ENCODE peak calls at places on chromosomes 2 and 18, in ten cellular contexts. F, Y, W, Q, Z, H, S, V, O and G are unnamed samples.

GRCh38 chr2:237978058-237978712 is 11.4 kb downstream of the UBE2F start:
- DNase-seq in F (no peak), Y (no peak), W (no peak), Q (no peak), Z (no peak), H (peak), S (peak), V (no peak), O (peak), G (peak)

GRCh38 chr2:239143858-239144712 is 256.7 kb downstream of the HDAC4 start:
- DNase-seq in F (peak), Y (no peak), W (peak), Q (no peak), Z (peak), H (no peak), S (peak), V (peak), O (no peak), G (no peak)

GRCh38 chr2:190477563-190478454 is 56.7 kb downstream of the NEMP2 start:
- DNase-seq in F (no peak), Y (no peak), W (no peak), Q (no peak), Z (no peak), H (no peak), S (peak), V (no peak), O (no peak), G (no peak)

GRCh38 chr2:117775820-117776219 is 38.7 kb upstream of the DDX18 start:
- DNase-seq in F (peak), Y (no peak), W (no peak), Q (no peak), Z (no peak), H (no peak), S (no peak), V (no peak), O (no peak), G (no peak)

GRCh38 chr2:70851704-70852103 is 16.1 kb upstream of the CD207 start:
- DNase-seq in F (peak), Y (no peak), W (peak), Q (peak), Z (no peak), H (no peak), S (no peak), V (peak), O (no peak), G (no peak)

GRCh38 chr18:27750014-27750413 is 426.9 kb downstream of the CDH2 start:
- DNase-seq in F (peak), Y (no peak), W (peak), Q (no peak), Z (no peak), H (no peak), S (peak), V (no peak), O (peak), G (peak)

GRCh38 chr18:908631-909621 is 4.3 kb downstream of the ADCYAP1 start:
- DNase-seq in F (no peak), Y (no peak), W (peak), Q (no peak), Z (no peak), H (no peak), S (peak), V (no peak), O (no peak), G (no peak)

GRCh38 chr2:168427451-168427850 is 28.6 kb upstream of the CERS6 start:
- DNase-seq in F (no peak), Y (no peak), W (peak), Q (no peak), Z (peak), H (no peak), S (peak), V (no peak), O (no peak), G (no peak)

GRCh38 chr18:48203961-48204666 is 205.1 kb downstream of the ZBTB7C start:
- DNase-seq in F (peak), Y (no peak), W (no peak), Q (no peak), Z (no peak), H (no peak), S (no peak), V (no peak), O (no peak), G (no peak)

GRCh38 chr2:160221391-160222276 is 21.6 kb upstream of the ITGB6 start:
- DNase-seq in F (peak), Y (peak), W (peak), Q (no peak), Z (no peak), H (peak), S (peak), V (no peak), O (peak), G (peak)

GRCh38 chr2:204115288-204115687 is 178.7 kb downstream of the ICOS start:
- DNase-seq in F (no peak), Y (no peak), W (no peak), Q (no peak), Z (no peak), H (no peak), S (peak), V (no peak), O (no peak), G (no peak)

GRCh38 chr2:102735431-102736130 is 26.2 kb upstream of the TMEM182 start:
- DNase-seq in F (peak), Y (peak), W (no peak), Q (no peak), Z (no peak), H (no peak), S (peak), V (no peak), O (no peak), G (no peak)

GRCh38 chr2:121816797-121817196 is 61.3 kb downstream of the TSN start:
- DNase-seq in F (no peak), Y (no peak), W (no peak), Q (no peak), Z (no peak), H (no peak), S (no peak), V (no peak), O (no peak), G (no peak)

GRCh38 chr2:38602136-38602731 is 494 bp downstream of the HNRNPLL start:
- DNase-seq in F (no peak), Y (peak), W (peak), Q (peak), Z (no peak), H (no peak), S (peak), V (peak), O (peak), G (peak)

GRCh38 chr18:12031836-12032235 is 50.5 kb downstream of the IMPA2 start:
- DNase-seq in F (no peak), Y (no peak), W (peak), Q (no peak), Z (peak), H (peak), S (no peak), V (no peak), O (peak), G (peak)

GRCh38 chr18:13370995-13371625 is 152.6 kb downstream of the LDLRAD4 start:
- DNase-seq in F (no peak), Y (no peak), W (no peak), Q (no peak), Z (no peak), H (no peak), S (no peak), V (no peak), O (no peak), G (no peak)

GRCh38 chr2:60565472-60565871 is 12.0 kb upstream of the BCL11A start:
- DNase-seq in F (peak), Y (peak), W (no peak), Q (no peak), Z (no peak), H (no peak), S (peak), V (no peak), O (no peak), G (no peak)

GRCh38 chr2:82993631-82994030 is 1465.4 kb downstream of the SUCLG1 start:
- DNase-seq in F (peak), Y (no peak), W (peak), Q (no peak), Z (no peak), H (no peak), S (no peak), V (no peak), O (no peak), G (no peak)

GRCh38 chr2:39470580-39470979 is 33.5 kb upstream of the MAP4K3 start:
- DNase-seq in F (no peak), Y (no peak), W (no peak), Q (no peak), Z (no peak), H (no peak), S (no peak), V (no peak), O (no peak), G (no peak)

GRCh38 chr2:122203523-122203922 is 448.1 kb downstream of the TSN start:
- DNase-seq in F (peak), Y (no peak), W (peak), Q (no peak), Z (no peak), H (no peak), S (peak), V (no peak), O (no peak), G (no peak)

GRCh38 chr2:193584001-193584400 is 1389.3 kb upstream of the TMEFF2 start:
- DNase-seq in F (peak), Y (no peak), W (peak), Q (no peak), Z (no peak), H (no peak), S (peak), V (no peak), O (no peak), G (no peak)